ENCODE peak calls at places on chromosome 7, in four cellular contexts. One of them, this sample, is unnamed.

GRCh38 chr7:130944997-130945396 is 211.0 kb upstream of the KLF14 start:
- DNase-seq in dorsolateral prefrontal cortex: no peak
- DNase-seq in stomach: no peak
- DNase-seq in brain microvascular endothelial cell: no peak
- DNase-seq in this sample: no peak

GRCh38 chr7:127629268-127629854 is 11.4 kb upstream of the PAX4 start:
- DNase-seq in dorsolateral prefrontal cortex: no peak
- DNase-seq in stomach: peak
- DNase-seq in brain microvascular endothelial cell: no peak
- DNase-seq in this sample: no peak

GRCh38 chr7:157431173-157431950 is 94.6 kb downstream of the DNAJB6 start:
- DNase-seq in dorsolateral prefrontal cortex: no peak
- DNase-seq in stomach: no peak
- DNase-seq in brain microvascular endothelial cell: no peak
- DNase-seq in this sample: no peak

GRCh38 chr7:106050743-106051110 is 61.4 kb downstream of the SYPL1 start:
- DNase-seq in dorsolateral prefrontal cortex: no peak
- DNase-seq in stomach: no peak
- DNase-seq in brain microvascular endothelial cell: peak
- DNase-seq in this sample: no peak

GRCh38 chr7:151672706-151673105 is 153.0 kb upstream of the RHEB start:
- DNase-seq in dorsolateral prefrontal cortex: no peak
- DNase-seq in stomach: no peak
- DNase-seq in brain microvascular endothelial cell: no peak
- DNase-seq in this sample: no peak

GRCh38 chr7:25167262-25167843 is 42.3 kb upstream of the CYCS start:
- DNase-seq in dorsolateral prefrontal cortex: no peak
- DNase-seq in stomach: peak
- DNase-seq in brain microvascular endothelial cell: no peak
- DNase-seq in this sample: no peak

GRCh38 chr7:92797693-92798092 is 38.7 kb downstream of the CDK6 start:
- DNase-seq in dorsolateral prefrontal cortex: no peak
- DNase-seq in stomach: no peak
- DNase-seq in brain microvascular endothelial cell: no peak
- DNase-seq in this sample: no peak

GRCh38 chr7:6553460-6554044 is 2.3 kb upstream of the GRID2IP start:
- DNase-seq in dorsolateral prefrontal cortex: no peak
- DNase-seq in stomach: no peak
- DNase-seq in brain microvascular endothelial cell: no peak
- DNase-seq in this sample: no peak

GRCh38 chr7:44144968-44145418 is 3.9 kb upstream of the MYL7 start:
- DNase-seq in dorsolateral prefrontal cortex: no peak
- DNase-seq in stomach: no peak
- DNase-seq in brain microvascular endothelial cell: no peak
- DNase-seq in this sample: no peak

GRCh38 chr7:79785556-79785955 is 332.1 kb upstream of the MAGI2 start:
- DNase-seq in dorsolateral prefrontal cortex: no peak
- DNase-seq in stomach: no peak
- DNase-seq in brain microvascular endothelial cell: no peak
- DNase-seq in this sample: no peak

GRCh38 chr7:141562972-141563371 is 11.8 kb downstream of the AGK start:
- DNase-seq in dorsolateral prefrontal cortex: no peak
- DNase-seq in stomach: no peak
- DNase-seq in brain microvascular endothelial cell: no peak
- DNase-seq in this sample: no peak

GRCh38 chr7:51275532-51275931 is 41.1 kb downstream of the COBL start:
- DNase-seq in dorsolateral prefrontal cortex: peak
- DNase-seq in stomach: no peak
- DNase-seq in brain microvascular endothelial cell: no peak
- DNase-seq in this sample: no peak

GRCh38 chr7:55249332-55249731 is 115.8 kb upstream of the LANCL2 start:
- DNase-seq in dorsolateral prefrontal cortex: no peak
- DNase-seq in stomach: no peak
- DNase-seq in brain microvascular endothelial cell: no peak
- DNase-seq in this sample: no peak

GRCh38 chr7:154409703-154410311 is 357.6 kb downstream of the DPP6 start:
- DNase-seq in dorsolateral prefrontal cortex: no peak
- DNase-seq in stomach: no peak
- DNase-seq in brain microvascular endothelial cell: no peak
- DNase-seq in this sample: no peak

GRCh38 chr7:30713397-30713796 is 31.1 kb upstream of the CRHR2 start:
- DNase-seq in dorsolateral prefrontal cortex: no peak
- DNase-seq in stomach: no peak
- DNase-seq in brain microvascular endothelial cell: no peak
- DNase-seq in this sample: no peak

GRCh38 chr7:76356823-76357222 is 2.0 kb downstream of the YWHAG start:
- DNase-seq in dorsolateral prefrontal cortex: no peak
- DNase-seq in stomach: no peak
- DNase-seq in brain microvascular endothelial cell: no peak
- DNase-seq in this sample: no peak

GRCh38 chr7:138865843-138866242 is 67.8 kb upstream of the ATP6V0A4 start:
- DNase-seq in dorsolateral prefrontal cortex: no peak
- DNase-seq in stomach: no peak
- DNase-seq in brain microvascular endothelial cell: peak
- DNase-seq in this sample: no peak
- TF ChIP-seq CTCF in dorsolateral prefrontal cortex: no peak
- TF ChIP-seq CTCF in stomach: no peak
- TF ChIP-seq CTCF in brain microvascular endothelial cell: peak
- TF ChIP-seq CTCF in this sample: peak

GRCh38 chr7:45985902-45986301 is 64.8 kb upstream of the IGFBP3 start:
- DNase-seq in dorsolateral prefrontal cortex: no peak
- DNase-seq in stomach: no peak
- DNase-seq in brain microvascular endothelial cell: peak
- DNase-seq in this sample: no peak

GRCh38 chr7:45982912-45983719 is 62.0 kb upstream of the IGFBP3 start:
- DNase-seq in dorsolateral prefrontal cortex: no peak
- DNase-seq in stomach: no peak
- DNase-seq in brain microvascular endothelial cell: no peak
- DNase-seq in this sample: no peak

GRCh38 chr7:45986355-45987298 is 65.6 kb upstream of the IGFBP3 start:
- DNase-seq in dorsolateral prefrontal cortex: no peak
- DNase-seq in stomach: no peak
- DNase-seq in brain microvascular endothelial cell: no peak
- DNase-seq in this sample: peak

GRCh38 chr7:45983720-45984032 is 62.6 kb upstream of the IGFBP3 start:
- DNase-seq in dorsolateral prefrontal cortex: no peak
- DNase-seq in stomach: no peak
- DNase-seq in brain microvascular endothelial cell: no peak
- DNase-seq in this sample: no peak

DNA sequence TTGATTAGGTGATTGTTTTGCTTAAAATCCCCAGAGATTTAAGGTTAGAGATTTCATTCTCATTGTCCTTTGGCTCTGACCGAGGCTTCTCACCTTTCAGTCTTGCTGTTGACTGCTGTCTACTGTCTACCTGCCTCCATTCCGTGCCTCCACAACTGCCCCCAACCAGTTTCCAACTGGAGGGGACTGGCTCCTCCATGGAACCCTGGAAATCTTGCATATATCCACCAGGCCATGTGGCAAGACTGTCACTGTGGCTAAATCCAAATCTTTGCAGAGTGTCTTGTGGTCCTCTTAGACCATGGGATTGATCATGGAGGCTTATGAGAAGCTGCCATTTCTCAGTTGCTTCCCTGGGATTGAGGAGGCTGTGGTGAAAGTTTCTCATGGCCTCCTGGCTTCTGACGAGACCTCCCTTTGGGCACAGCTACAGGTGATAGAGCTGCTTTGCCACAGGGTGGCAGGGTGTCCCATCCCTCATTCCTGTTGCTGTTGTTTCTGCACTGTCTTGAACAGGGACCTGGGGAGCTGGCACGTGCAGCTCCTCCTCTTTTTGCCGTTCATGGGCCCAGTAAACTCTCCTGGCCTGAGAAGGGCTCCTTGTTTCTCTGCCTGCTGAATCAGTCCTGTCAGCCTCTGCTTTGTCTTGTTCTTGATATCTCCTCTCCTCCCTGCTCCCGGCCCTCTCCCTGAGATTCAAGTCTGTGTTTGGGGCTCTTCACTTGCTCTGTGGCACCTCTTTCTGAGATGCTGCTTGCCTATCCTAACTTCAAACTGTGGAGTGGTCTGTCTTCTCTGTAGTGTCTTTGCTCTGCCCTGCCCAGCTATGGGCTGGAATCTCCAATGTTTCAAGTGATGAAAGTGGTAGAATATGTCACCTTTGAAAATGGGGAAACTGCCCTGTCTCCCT is 63.6 kb upstream of the IGFBP3 start:
- DNase-seq in dorsolateral prefrontal cortex: no peak
- DNase-seq in stomach: no peak
- DNase-seq in brain microvascular endothelial cell: no peak
- DNase-seq in this sample: no peak
- TF ChIP-seq CTCF in dorsolateral prefrontal cortex: no peak
- TF ChIP-seq CTCF in stomach: no peak
- TF ChIP-seq CTCF in brain microvascular endothelial cell: peak
- TF ChIP-seq CTCF in this sample: peak

GRCh38 chr7:770786-771185 is 43.7 kb upstream of the PRKAR1B start:
- DNase-seq in dorsolateral prefrontal cortex: no peak
- DNase-seq in stomach: no peak
- DNase-seq in brain microvascular endothelial cell: no peak
- DNase-seq in this sample: no peak

GRCh38 chr7:768881-769504 is 41.9 kb upstream of the PRKAR1B start:
- DNase-seq in dorsolateral prefrontal cortex: peak
- DNase-seq in stomach: peak
- DNase-seq in brain microvascular endothelial cell: peak
- DNase-seq in this sample: no peak

GRCh38 chr7:770336-770735 is 43.3 kb upstream of the PRKAR1B start:
- DNase-seq in dorsolateral prefrontal cortex: no peak
- DNase-seq in stomach: no peak
- DNase-seq in brain microvascular endothelial cell: no peak
- DNase-seq in this sample: no peak

GRCh38 chr7:767580-767940 is 40.5 kb upstream of the PRKAR1B start:
- DNase-seq in dorsolateral prefrontal cortex: no peak
- DNase-seq in stomach: no peak
- DNase-seq in brain microvascular endothelial cell: peak
- DNase-seq in this sample: no peak

GRCh38 chr7:767941-768729 is 41.1 kb upstream of the PRKAR1B start:
- DNase-seq in dorsolateral prefrontal cortex: peak
- DNase-seq in stomach: no peak
- DNase-seq in brain microvascular endothelial cell: peak
- DNase-seq in this sample: no peak
- TF ChIP-seq CTCF in dorsolateral prefrontal cortex: no peak
- TF ChIP-seq CTCF in stomach: no peak
- TF ChIP-seq CTCF in brain microvascular endothelial cell: no peak
- TF ChIP-seq CTCF in this sample: no peak

DNA sequence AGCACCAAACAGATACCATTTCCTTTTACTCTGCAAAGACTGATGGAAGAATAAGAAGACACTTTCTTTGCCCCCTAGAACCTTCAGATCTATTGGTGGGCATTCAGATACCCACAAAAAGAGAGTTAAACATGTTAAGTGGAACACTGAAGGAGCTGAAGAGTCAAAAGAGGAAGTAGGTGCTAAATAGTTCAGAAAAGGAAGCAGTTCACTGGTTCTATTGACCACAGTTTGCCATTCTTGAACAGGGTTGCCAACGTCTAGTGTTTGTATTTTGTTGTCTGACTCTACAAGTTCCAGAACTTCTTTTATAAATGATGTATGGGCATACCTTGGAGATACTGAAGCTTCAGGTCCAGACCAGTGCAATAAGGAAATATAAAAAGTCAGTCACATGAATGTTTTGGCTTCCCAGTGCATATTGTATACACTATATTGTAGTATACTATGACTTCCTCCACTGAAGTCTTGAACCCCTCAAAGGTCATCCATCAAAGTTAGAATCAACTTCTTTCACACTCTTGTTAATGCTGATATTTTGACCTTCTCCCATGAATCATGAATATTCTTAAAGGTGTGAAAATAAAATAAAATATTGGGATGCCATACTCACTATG is 47.5 kb upstream of the AGR3 start:
- DNase-seq in dorsolateral prefrontal cortex: no peak
- DNase-seq in stomach: no peak
- DNase-seq in brain microvascular endothelial cell: no peak
- DNase-seq in this sample: no peak
- TF ChIP-seq CTCF in dorsolateral prefrontal cortex: no peak
- TF ChIP-seq CTCF in stomach: no peak
- TF ChIP-seq CTCF in brain microvascular endothelial cell: no peak
- TF ChIP-seq CTCF in this sample: no peak

GRCh38 chr7:20834656-20835055 is 48.0 kb upstream of the SP8 start:
- DNase-seq in dorsolateral prefrontal cortex: no peak
- DNase-seq in stomach: no peak
- DNase-seq in brain microvascular endothelial cell: no peak
- DNase-seq in this sample: no peak
- TF ChIP-seq CTCF in dorsolateral prefrontal cortex: no peak
- TF ChIP-seq CTCF in stomach: no peak
- TF ChIP-seq CTCF in brain microvascular endothelial cell: no peak
- TF ChIP-seq CTCF in this sample: no peak

DNA sequence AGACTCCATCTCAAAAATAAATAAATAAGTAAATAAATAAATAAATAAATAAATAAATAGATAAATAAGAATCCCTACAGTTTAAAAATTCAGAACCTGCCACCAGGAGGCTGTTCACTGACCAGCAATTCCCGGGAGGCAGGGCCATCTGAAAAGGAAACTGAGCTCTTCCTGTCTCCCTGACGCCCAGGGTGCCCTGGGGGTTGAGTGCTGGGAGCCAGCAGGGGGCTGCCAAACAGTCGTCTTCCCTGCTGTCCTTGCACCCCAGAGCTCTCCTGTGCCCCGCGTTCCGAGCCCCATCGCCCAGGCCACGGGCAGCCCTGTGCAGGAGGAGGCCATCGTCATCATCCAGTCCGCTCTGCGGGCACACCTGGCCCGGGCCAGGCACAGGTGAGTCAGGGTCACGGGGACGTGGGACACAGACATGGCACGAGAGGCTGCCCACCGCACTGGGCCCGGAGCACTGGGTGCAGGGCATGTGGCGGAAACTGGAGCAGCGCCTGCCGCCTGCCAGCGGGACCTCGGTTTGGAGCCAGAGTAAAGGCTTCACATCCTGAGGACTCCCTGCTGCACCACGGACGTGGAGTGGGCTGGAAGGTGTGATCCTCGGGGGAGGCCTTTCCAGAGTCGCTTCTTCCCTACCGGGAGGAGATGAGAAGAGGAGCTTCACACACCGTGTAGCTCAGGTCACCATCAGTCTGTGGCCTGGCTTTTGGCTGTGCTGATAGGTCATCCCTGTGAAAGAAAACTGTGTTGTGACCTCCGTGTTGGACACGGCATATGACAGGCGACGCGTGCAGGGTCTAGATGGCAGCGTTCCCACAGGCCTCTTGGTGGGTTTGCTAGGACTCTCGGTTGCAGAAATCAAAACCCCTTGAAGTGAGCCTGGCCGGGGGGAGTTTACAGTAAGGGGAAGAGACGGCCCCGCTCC is 25.9 kb upstream of the TTYH3 start:
- DNase-seq in dorsolateral prefrontal cortex: no peak
- DNase-seq in stomach: no peak
- DNase-seq in brain microvascular endothelial cell: no peak
- DNase-seq in this sample: no peak
- TF ChIP-seq CTCF in dorsolateral prefrontal cortex: no peak
- TF ChIP-seq CTCF in stomach: no peak
- TF ChIP-seq CTCF in brain microvascular endothelial cell: peak
- TF ChIP-seq CTCF in this sample: no peak

GRCh38 chr7:45689011-45689796 is 115.0 kb downstream of the ADCY1 start:
- DNase-seq in dorsolateral prefrontal cortex: no peak
- DNase-seq in stomach: no peak
- DNase-seq in brain microvascular endothelial cell: peak
- DNase-seq in this sample: peak
- TF ChIP-seq CTCF in dorsolateral prefrontal cortex: no peak
- TF ChIP-seq CTCF in stomach: no peak
- TF ChIP-seq CTCF in brain microvascular endothelial cell: no peak
- TF ChIP-seq CTCF in this sample: no peak

This sample was measured in osteocyte.